ENCODE peak calls at places on chromosomes 11 and 22, in four cellular contexts. One of them, this sample, is unnamed.

GRCh38 chr11:131867457-131868257 is 497.2 kb downstream of the NTM start:
- DNase-seq in NCI-H1105: peak
- DNase-seq in astrocyte: peak
- DNase-seq in coronary artery: no peak
- DNase-seq in this sample: peak

GRCh38 chr11:17498058-17498457 is 21.4 kb upstream of the ABCC8 start:
- DNase-seq in NCI-H1105: peak
- DNase-seq in astrocyte: no peak
- DNase-seq in coronary artery: no peak
- DNase-seq in this sample: peak

GRCh38 chr11:84819128-84819527 is 808.0 kb downstream of the DLG2 start:
- DNase-seq in NCI-H1105: no peak
- DNase-seq in astrocyte: peak
- DNase-seq in coronary artery: no peak
- DNase-seq in this sample: no peak

GRCh38 chr22:25492950-25493790 is 71.3 kb upstream of the GRK3 start:
- DNase-seq in NCI-H1105: peak
- DNase-seq in astrocyte: no peak
- DNase-seq in coronary artery: no peak
- DNase-seq in this sample: no peak

GRCh38 chr22:49351761-49352221 is 475.9 kb downstream of the BRD1 start:
- DNase-seq in NCI-H1105: no peak
- DNase-seq in astrocyte: no peak
- DNase-seq in coronary artery: peak
- DNase-seq in this sample: no peak

GRCh38 chr11:34601085-34601444 is 19.8 kb upstream of the EHF start:
- DNase-seq in NCI-H1105: no peak
- DNase-seq in astrocyte: peak
- DNase-seq in coronary artery: no peak
- DNase-seq in this sample: peak

GRCh38 chr11:107830915-107831540 is 27.6 kb downstream of the SLC35F2 start:
- DNase-seq in NCI-H1105: no peak
- DNase-seq in astrocyte: no peak
- DNase-seq in coronary artery: peak
- DNase-seq in this sample: no peak

GRCh38 chr22:43257549-43257948 is 70.6 kb upstream of the TTLL12 start:
- DNase-seq in NCI-H1105: no peak
- DNase-seq in astrocyte: peak
- DNase-seq in coronary artery: no peak
- DNase-seq in this sample: no peak

GRCh38 chr11:86089659-86090058 is 20.8 kb upstream of the PICALM start:
- DNase-seq in NCI-H1105: no peak
- DNase-seq in astrocyte: peak
- DNase-seq in coronary artery: no peak
- DNase-seq in this sample: no peak

GRCh38 chr11:44334356-44335004 is 24.5 kb upstream of the ALX4 start:
- DNase-seq in NCI-H1105: no peak
- DNase-seq in astrocyte: no peak
- DNase-seq in coronary artery: no peak
- DNase-seq in this sample: no peak

GRCh38 chr22:26751217-26751616 is 93.8 kb downstream of the MIAT start:
- DNase-seq in NCI-H1105: no peak
- DNase-seq in astrocyte: peak
- DNase-seq in coronary artery: no peak
- DNase-seq in this sample: peak

GRCh38 chr22:31490496-31490925 is 869 bp upstream of the EIF4ENIF1 start:
- DNase-seq in NCI-H1105: no peak
- DNase-seq in astrocyte: peak
- DNase-seq in coronary artery: no peak
- DNase-seq in this sample: peak

GRCh38 chr22:20571531-20572007 is 64.2 kb downstream of the MED15 start:
- DNase-seq in NCI-H1105: no peak
- DNase-seq in astrocyte: no peak
- DNase-seq in coronary artery: no peak
- DNase-seq in this sample: no peak

GRCh38 chr22:24969588-24970301 is 17.2 kb downstream of the KIAA1671 start:
- DNase-seq in NCI-H1105: no peak
- DNase-seq in astrocyte: peak
- DNase-seq in coronary artery: no peak
- DNase-seq in this sample: peak

GRCh38 chr11:390175-390574 is 3.8 kb upstream of the PKP3 start:
- DNase-seq in NCI-H1105: no peak
- DNase-seq in astrocyte: no peak
- DNase-seq in coronary artery: no peak
- DNase-seq in this sample: no peak

GRCh38 chr11:16785520-16786128 is 47.2 kb downstream of the C11orf58 start:
- DNase-seq in NCI-H1105: peak
- DNase-seq in astrocyte: peak
- DNase-seq in coronary artery: peak
- DNase-seq in this sample: peak

GRCh38 chr11:97140885-97141494 is 751.2 kb downstream of the JRKL start:
- DNase-seq in NCI-H1105: peak
- DNase-seq in astrocyte: no peak
- DNase-seq in coronary artery: no peak
- DNase-seq in this sample: peak

GRCh38 chr11:93034031-93034430 is 64.6 kb downstream of the MTNR1B start:
- DNase-seq in NCI-H1105: no peak
- DNase-seq in astrocyte: peak
- DNase-seq in coronary artery: no peak
- DNase-seq in this sample: no peak

GRCh38 chr11:1470681-1471611 is 15.6 kb downstream of the MOB2 start:
- DNase-seq in NCI-H1105: no peak
- DNase-seq in astrocyte: no peak
- DNase-seq in coronary artery: no peak
- DNase-seq in this sample: no peak

GRCh38 chr11:44505591-44506054 is 59.8 kb upstream of the CD82 start:
- DNase-seq in NCI-H1105: no peak
- DNase-seq in astrocyte: peak
- DNase-seq in coronary artery: no peak
- DNase-seq in this sample: no peak

GRCh38 chr11:35721576-35722341 is 59.2 kb downstream of the TRIM44 start:
- DNase-seq in NCI-H1105: no peak
- DNase-seq in astrocyte: no peak
- DNase-seq in coronary artery: no peak
- DNase-seq in this sample: no peak

GRCh38 chr11:93519179-93519578 is 24.0 kb downstream of the SMCO4 start:
- DNase-seq in NCI-H1105: peak
- DNase-seq in astrocyte: no peak
- DNase-seq in coronary artery: no peak
- DNase-seq in this sample: no peak

GRCh38 chr11:82056450-82056849 is 677.2 kb downstream of the FAM181B start:
- DNase-seq in NCI-H1105: no peak
- DNase-seq in astrocyte: no peak
- DNase-seq in coronary artery: no peak
- DNase-seq in this sample: no peak

This sample was measured in ELF-1.